ENCODE peak calls at places on chromosome 4, in seven cellular contexts. R, E, S, W, X, F and D are unnamed samples.

GRCh38 chr4:159016527-159017137 is 86.2 kb upstream of the RAPGEF2 start:
- DNase-seq in R (no peak), E (no peak), S (no peak), W (no peak), X (no peak), F (no peak), D (no peak)

GRCh38 chr4:124061413-124061812 is 651.1 kb downstream of the ANKRD50 start:
- DNase-seq in R (no peak), E (no peak), S (no peak), W (no peak), X (no peak), F (no peak), D (no peak)

GRCh38 chr4:180057891-180058643 is 2185.1 kb upstream of the TENM3 start:
- DNase-seq in R (peak), E (no peak), S (no peak), W (no peak), X (no peak), F (no peak), D (peak)

GRCh38 chr4:44660396-44660795 is 9.0 kb upstream of the YIPF7 start:
- DNase-seq in R (no peak), E (no peak), S (no peak), W (no peak), X (no peak), F (no peak), D (no peak)

GRCh38 chr4:181823183-181823582 is 420.0 kb upstream of the TENM3 start:
- DNase-seq in R (no peak), E (no peak), S (no peak), W (no peak), X (no peak), F (no peak), D (no peak)

GRCh38 chr4:89222171-89222570 is 85.4 kb downstream of the GPRIN3 start:
- DNase-seq in R (no peak), E (no peak), S (no peak), W (no peak), X (no peak), F (no peak), D (no peak)

GRCh38 chr4:173024203-173024602 is 144.4 kb upstream of the GALNT7 start:
- DNase-seq in R (no peak), E (no peak), S (no peak), W (no peak), X (no peak), F (no peak), D (no peak)

GRCh38 chr4:140163029-140163810 is 9.2 kb upstream of the MAML3 start:
- DNase-seq in R (no peak), E (no peak), S (no peak), W (no peak), X (no peak), F (peak), D (no peak)

GRCh38 chr4:26576171-26576829 is 7.6 kb upstream of the TBC1D19 start:
- DNase-seq in R (no peak), E (no peak), S (no peak), W (no peak), X (no peak), F (peak), D (no peak)

GRCh38 chr4:78951862-78952472 is 12.7 kb upstream of the PAQR3 start:
- DNase-seq in R (no peak), E (no peak), S (no peak), W (peak), X (no peak), F (no peak), D (no peak)

GRCh38 chr4:147923854-147924253 is 192.0 kb downstream of the ARHGAP10 start:
- DNase-seq in R (no peak), E (no peak), S (no peak), W (no peak), X (no peak), F (no peak), D (no peak)

GRCh38 chr4:77473509-77473908 is 132.1 kb upstream of the CXCL13 start:
- DNase-seq in R (no peak), E (no peak), S (no peak), W (no peak), X (no peak), F (no peak), D (no peak)

GRCh38 chr4:55553442-55553841 is 6.7 kb upstream of the CLOCK start:
- DNase-seq in R (no peak), E (peak), S (no peak), W (no peak), X (no peak), F (peak), D (no peak)

GRCh38 chr4:14059006-14059405 is 431.5 kb upstream of the BOD1L1 start:
- DNase-seq in R (no peak), E (no peak), S (no peak), W (no peak), X (no peak), F (no peak), D (no peak)

GRCh38 chr4:147727476-147728028 is 4.3 kb upstream of the ARHGAP10 start:
- DNase-seq in R (no peak), E (no peak), S (no peak), W (no peak), X (no peak), F (no peak), D (no peak)

GRCh38 chr4:101527186-101527585 is 179.9 kb upstream of the PPP3CA start:
- DNase-seq in R (no peak), E (no peak), S (peak), W (peak), X (peak), F (no peak), D (no peak)

GRCh38 chr4:473575-474457 is 25.1 kb downstream of the ZNF721 start:
- DNase-seq in R (peak), E (peak), S (peak), W (peak), X (peak), F (peak), D (peak)

GRCh38 chr4:123562994-123563745 is 166.6 kb downstream of the SPRY1 start:
- DNase-seq in R (no peak), E (no peak), S (no peak), W (no peak), X (no peak), F (no peak), D (no peak)

GRCh38 chr4:177987896-177988295 is 545.7 kb upstream of the AGA start:
- DNase-seq in R (no peak), E (no peak), S (no peak), W (no peak), X (no peak), F (no peak), D (no peak)

GRCh38 chr4:95013236-95013635 is 255.5 kb downstream of the BMPR1B start:
- DNase-seq in R (no peak), E (no peak), S (no peak), W (no peak), X (no peak), F (no peak), D (no peak)

GRCh38 chr4:140151700-140152014 is 2.3 kb downstream of the MAML3 start:
- DNase-seq in R (peak), E (peak), S (peak), W (peak), X (peak), F (peak), D (peak)

GRCh38 chr4:19224820-19225219 is 1026.9 kb upstream of the SLIT2 start:
- DNase-seq in R (no peak), E (no peak), S (no peak), W (no peak), X (no peak), F (no peak), D (no peak)

GRCh38 chr4:81546777-81547176 is 75.1 kb upstream of the RASGEF1B start:
- DNase-seq in R (no peak), E (no peak), S (no peak), W (no peak), X (no peak), F (no peak), D (no peak)

GRCh38 chr4:40197879-40198689 is 1.3 kb downstream of the RHOH start:
- DNase-seq in R (no peak), E (no peak), S (no peak), W (no peak), X (no peak), F (no peak), D (no peak)